ENCODE peak calls at places on chromosomes 4 and X, in four cellular contexts. H is upper lobe of left lung, D is right lobe of liver, U is adrenal gland. E is an unnamed sample.

GRCh38 chr4:67198757-67199156 is 346.5 kb downstream of the CENPC start:
- DNase-seq in D (no peak), U (peak), H (no peak), E (no peak)

GRCh38 chr4:39970559-39971270 is 7.0 kb downstream of the PDS5A start:
- DNase-seq in D (no peak), U (peak), H (peak), E (no peak)

GRCh38 chr4:51843309-51844156 is 580 bp downstream of the DCUN1D4 start:
- DNase-seq in D (peak), H (peak), U (peak), E (peak)

GRCh38 chr4:109916003-109916399 is 3.3 kb downstream of the EGF start:
- DNase-seq in D (no peak), H (no peak), U (no peak), E (no peak)

GRCh38 chr4:157271166-157271869 is 50.8 kb downstream of the GRIA2 start:
- DNase-seq in D (no peak), U (no peak), H (no peak), E (no peak)

GRCh38 chr4:39635023-39635422 is 3.6 kb downstream of the SMIM14 start:
- DNase-seq in H (peak), U (no peak), D (no peak), E (no peak)

GRCh38 chr4:120277509-120277908 is 210.9 kb upstream of the MAD2L1 start:
- DNase-seq in D (no peak), U (no peak), H (no peak), E (no peak)

GRCh38 chrX:111100191-111100590 is 4.2 kb downstream of the PAK3 start:
- DNase-seq in U (peak), D (peak), H (no peak), E (no peak)

GRCh38 chr4:159077702-159078495 is 25.0 kb upstream of the RAPGEF2 start:
- DNase-seq in H (no peak), D (no peak), U (no peak), E (no peak)

GRCh38 chr4:23422878-23423277 is 467.0 kb downstream of the PPARGC1A start:
- DNase-seq in U (no peak), H (no peak), D (no peak), E (no peak)

GRCh38 chr4:151955721-151956340 is 195.0 kb upstream of the GATB start:
- DNase-seq in U (no peak), D (no peak), H (no peak), E (no peak)

GRCh38 chr4:153426207-153426886 is 39.8 kb upstream of the TMEM131L start:
- DNase-seq in U (no peak), D (no peak), H (no peak), E (no peak)

GRCh38 chr4:6727943-6728250 is 11.9 kb downstream of the BLOC1S4 start:
- DNase-seq in U (no peak), H (no peak), D (no peak), E (no peak)

GRCh38 chrX:71095555-71095970 is at the start of gene FOXO4:
- DNase-seq in U (peak), D (peak), H (peak), E (peak)

GRCh38 chr4:113773014-113773413 is 11.5 kb upstream of the CAMK2D start:
- DNase-seq in D (no peak), H (no peak), U (no peak), E (no peak)

GRCh38 chr4:138953962-138954371 is 61.6 kb upstream of the NOCT start:
- DNase-seq in H (no peak), D (no peak), U (no peak), E (no peak)

GRCh38 chr4:151865327-151865726 is 104.5 kb upstream of the GATB start:
- DNase-seq in U (peak), D (peak), H (peak), E (no peak)

GRCh38 chrX:56232221-56233082 is at the start of gene KLF8:
- DNase-seq in U (peak), H (peak), D (peak), E (no peak)

GRCh38 chr4:2798399-2799301 is 5.8 kb downstream of the SH3BP2 start:
- DNase-seq in U (peak), D (peak), H (peak), E (no peak)

GRCh38 chr4:84499065-84499982 is at the start of gene NKX6-1:
- DNase-seq in U (peak), H (no peak), D (peak), E (peak)

GRCh38 chr4:73069338-73070071 is at the start of gene COX18:
- DNase-seq in U (peak), H (peak), D (peak), E (peak)
- TF ChIP-seq POLR2A in U (peak), H (peak), D (peak), E (peak)

GRCh38 chrX:101657495-101657894 is 2.2 kb downstream of the ARMCX2 start:
- DNase-seq in D (no peak), U (no peak), H (no peak), E (no peak)

GRCh38 chrX:101655540-101655939 is 4.1 kb downstream of the ARMCX2 start:
- DNase-seq in U (no peak), H (no peak), D (no peak), E (no peak)

GRCh38 chrX:101658661-101659477 is 781 bp downstream of the ARMCX2 start:
- DNase-seq in H (peak), D (peak), U (peak), E (peak)

GRCh38 chrX:101656817-101657216 is 2.8 kb downstream of the ARMCX2 start:
- DNase-seq in D (no peak), U (no peak), H (no peak), E (no peak)

GRCh38 chrX:101659601-101660063 is at the start of gene ARMCX2:
- DNase-seq in H (peak), D (peak), U (peak), E (no peak)
- TF ChIP-seq POLR2A in H (no peak), D (no peak), U (peak), E (no peak)

GRCh38 chrX:135975421-135975820 is 1.6 kb upstream of the MMGT1 start:
- DNase-seq in H (no peak), D (no peak), U (no peak), E (no peak)

GRCh38 chrX:135974279-135974856 is 580 bp upstream of the MMGT1 start:
- DNase-seq in U (peak), H (peak), D (peak), E (peak)

GRCh38 chrX:135973025-135973547 is 702 bp downstream of the MMGT1 start:
- DNase-seq in D (no peak), H (peak), U (peak), E (no peak)

GRCh38 chrX:135977611-135978010 is 3.8 kb upstream of the MMGT1 start:
- DNase-seq in D (no peak), H (no peak), U (no peak), E (no peak)

GRCh38 chrX:135973548-135974278 is at the start of gene MMGT1:
- DNase-seq in U (peak), H (peak), D (peak), E (peak)
- TF ChIP-seq POLR2A in U (peak), H (no peak), D (peak), E (no peak)

GRCh38 chr4:128811571-128812359 is 2.3 kb downstream of the JADE1 start:
- DNase-seq in D (peak), H (peak), U (peak), E (peak)

GRCh38 chr4:128812360-128812958 is 3.0 kb downstream of the JADE1 start:
- DNase-seq in H (peak), D (peak), U (peak), E (no peak)

GRCh38 chr4:128809477-128810330 is at the start of gene JADE1:
- DNase-seq in U (peak), H (peak), D (peak), E (peak)

GRCh38 chr4:128810331-128810870 is 901 bp downstream of the JADE1 start:
- DNase-seq in D (peak), U (peak), H (peak), E (no peak)

DNA sequence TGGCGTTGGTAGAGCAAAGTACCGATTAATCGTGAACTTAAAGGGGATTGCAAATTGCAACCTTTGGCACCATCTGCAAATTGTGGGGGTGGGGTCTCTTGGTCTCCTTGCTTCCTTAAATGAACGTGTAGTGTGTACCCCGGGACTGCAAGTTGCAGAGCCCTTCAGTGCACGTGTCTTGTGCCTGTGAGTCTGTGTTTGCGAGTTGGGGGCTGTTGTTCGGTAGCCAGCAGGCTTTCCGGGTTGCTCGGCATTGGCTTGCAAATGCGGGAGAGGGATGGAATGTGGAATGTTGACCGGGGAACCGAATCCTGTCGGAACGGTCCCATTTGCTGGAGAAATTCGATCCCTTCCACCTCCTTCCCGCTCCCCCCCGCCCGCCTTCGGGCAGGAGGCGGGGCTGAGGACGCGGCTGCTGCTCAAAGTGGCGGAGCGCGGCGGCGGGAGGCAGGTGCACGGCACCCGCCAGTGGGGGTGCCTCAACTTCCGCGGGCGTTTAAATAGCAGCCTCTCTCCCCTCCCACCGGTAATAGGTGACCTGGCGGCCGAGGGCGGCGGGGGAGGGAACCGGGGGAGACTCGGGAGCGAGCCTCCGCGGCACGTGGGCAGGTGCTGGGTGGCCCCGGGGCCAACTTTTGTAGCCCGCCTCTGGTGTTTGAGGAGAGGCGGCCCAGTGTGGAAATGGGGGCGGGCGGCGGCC is 1.5 kb downstream of the JADE1 start:
- DNase-seq in U (peak), H (peak), D (peak), E (peak)
- TF ChIP-seq POLR2A in U (peak), H (peak), D (peak), E (peak)

DNA sequence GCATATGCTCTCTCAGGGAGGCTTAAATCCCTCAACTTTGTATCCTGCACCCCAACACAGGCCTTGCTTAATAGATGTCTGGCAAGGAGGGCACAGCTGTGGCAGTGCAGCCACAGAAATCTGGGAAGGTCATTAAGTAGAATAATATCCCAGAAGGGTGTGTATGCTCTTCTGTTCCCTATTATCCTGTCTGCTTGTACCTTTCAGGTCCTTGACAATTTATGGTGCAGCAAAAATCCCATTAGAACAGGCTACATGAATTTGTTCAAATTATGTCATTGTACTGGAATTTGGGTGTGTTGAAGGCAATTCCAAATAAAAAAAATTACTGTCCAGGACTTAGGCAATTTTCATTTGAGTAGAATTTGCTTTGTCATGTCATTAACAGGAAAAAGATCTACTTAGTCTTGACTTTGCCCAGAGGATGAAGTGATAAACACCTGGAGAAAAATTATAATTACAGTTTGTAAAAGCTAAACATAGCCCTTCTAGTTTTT is 192.1 kb downstream of the IDS start:
- DNase-seq in H (no peak), U (no peak), D (no peak), E (no peak)
- TF ChIP-seq POLR2A in H (no peak), U (no peak), D (no peak), E (no peak)

GRCh38 chrX:154401045-154401799 is 3.0 kb downstream of the RPL10 start:
- DNase-seq in U (no peak), H (no peak), D (no peak), E (no peak)
- TF ChIP-seq POLR2A in U (peak), H (no peak), D (no peak), E (no peak)

DNA sequence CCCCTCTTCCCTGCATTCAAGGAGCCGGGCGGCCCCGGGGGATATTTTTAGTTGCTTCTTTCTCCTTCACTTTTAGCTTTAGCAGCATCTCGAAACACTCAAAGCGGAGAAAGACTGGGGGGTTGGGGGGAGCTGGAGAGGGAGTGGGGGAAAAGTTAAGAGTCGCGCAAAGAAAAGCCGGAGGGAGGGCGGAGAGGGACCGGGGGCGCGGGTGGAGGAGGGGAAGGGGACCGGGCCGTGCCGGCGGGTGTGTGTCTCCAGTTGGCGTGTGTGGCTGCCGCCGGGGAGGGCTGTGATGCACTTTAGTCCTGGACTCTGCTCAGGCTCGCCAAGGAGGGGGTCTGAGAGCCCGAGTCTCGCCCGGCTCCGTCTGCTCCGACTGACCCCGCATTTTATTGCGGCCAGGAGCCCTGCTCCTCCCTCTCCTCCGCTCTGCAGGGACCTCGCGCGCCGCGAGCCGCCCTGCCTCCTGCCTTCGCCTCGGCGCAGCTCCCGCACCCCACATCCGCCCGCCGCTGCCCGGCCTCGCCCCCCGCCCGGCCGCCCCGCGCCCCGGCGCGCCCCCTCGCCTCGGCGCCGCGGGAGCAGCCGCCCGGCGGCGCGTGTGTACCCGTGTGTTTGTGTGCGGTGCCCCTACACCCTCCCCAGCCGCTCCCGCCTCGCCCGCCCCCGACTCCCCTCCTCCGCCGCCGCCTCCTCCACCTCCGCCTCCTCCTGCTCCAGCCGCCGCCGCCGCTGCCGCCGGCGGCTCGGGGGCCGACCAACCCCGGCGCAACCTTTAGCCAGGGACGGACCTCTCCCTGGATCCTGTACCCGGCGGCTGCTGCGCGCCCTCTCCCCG is 1.4 kb downstream of the ZNF827 start:
- DNase-seq in H (peak), D (peak), U (peak), E (peak)
- TF ChIP-seq POLR2A in H (no peak), D (no peak), U (peak), E (no peak)

E was measured in esophagus squamous epithelium.